ENCODE peak calls at places on chromosomes 11 and 22, in six cellular contexts. P, S, G, K, C and W are unnamed samples.

GRCh38 chr11:113014731-113015455 is 53.7 kb downstream of the NCAM1 start:
- DNase-seq in C (peak; percentile 72), S (no peak), P (peak; percentile 87), K (no peak), G (no peak), W (no peak)

GRCh38 chr11:75797116-75797515 is 17.9 kb upstream of the UVRAG start:
- DNase-seq in C (no peak), S (no peak), K (no peak), G (no peak), P (no peak), W (no peak)

GRCh38 chr11:33063326-33063775 is 24.0 kb downstream of the TCP11L1 start:
- DNase-seq in S (no peak), P (no peak), G (no peak), K (no peak), C (no peak), W (no peak)

GRCh38 chr11:19832166-19832750 is 119.6 kb downstream of the NAV2 start:
- DNase-seq in P (no peak), K (no peak), G (no peak), S (no peak), C (no peak), W (no peak)

GRCh38 chr11:7523416-7524210 is 9.8 kb downstream of the PPFIBP2 start:
- DNase-seq in C (no peak), S (no peak), K (no peak), P (no peak), G (no peak), W (peak; percentile 51)

GRCh38 chr11:120195601-120196289 is 15.1 kb upstream of the OAF start:
- DNase-seq in K (peak; percentile 78), S (no peak), P (no peak), C (no peak), G (no peak), W (no peak)

GRCh38 chr22:33792837-33793236 is 127.4 kb downstream of the LARGE1 start:
- DNase-seq in S (no peak), K (no peak), G (no peak), P (no peak), C (no peak), W (no peak)

GRCh38 chr11:78514922-78515502 is 59.7 kb downstream of the NARS2 start:
- DNase-seq in P (peak; percentile 48), G (no peak), K (no peak), S (no peak), C (no peak), W (no peak)

GRCh38 chr11:17927041-17927440 is 85.8 kb downstream of the SERGEF start:
- DNase-seq in G (no peak), C (no peak), S (no peak), K (no peak), P (no peak), W (no peak)

GRCh38 chr22:41348964-41349484 is 32.7 kb upstream of the TEF start:
- DNase-seq in C (no peak), K (no peak), P (no peak), G (no peak), S (no peak), W (no peak)

GRCh38 chr11:123082977-123083376 is 21.0 kb upstream of the HSPA8 start:
- DNase-seq in S (no peak), C (no peak), K (no peak), P (no peak), G (no peak), W (peak; percentile 43)

GRCh38 chr11:13384837-13385417 is 78.1 kb downstream of the BTBD10 start:
- DNase-seq in C (peak; percentile 28), G (no peak), P (peak; percentile 54), S (peak; percentile 18), K (no peak), W (no peak)

GRCh38 chr11:65311197-65311631 is 3.5 kb upstream of the CDC42EP2 start:
- DNase-seq in G (no peak), S (no peak), C (no peak), P (no peak), K (peak; percentile 72), W (no peak)

GRCh38 chr22:26170795-26171194 is 1.5 kb downstream of the SEZ6L start:
- DNase-seq in P (peak; percentile 24), K (peak; percentile 76), G (peak; percentile 77), C (peak; percentile 51), S (no peak), W (no peak)

GRCh38 chr11:1652778-1653540 is 23.4 kb downstream of the KRTAP5-5 start:
- DNase-seq in C (peak; percentile 15), P (peak; percentile 46), K (peak; percentile 79), S (peak; percentile 27), G (peak; percentile 93), W (peak; percentile 96)

GRCh38 chr22:44500623-44501022 is 2.6 kb upstream of the RTL6 start:
- DNase-seq in K (no peak), S (no peak), P (peak; percentile 19), G (no peak), C (no peak), W (no peak)

GRCh38 chr11:76648061-76648460 is 22.5 kb downstream of the LRRC32 start:
- DNase-seq in C (no peak), K (peak; percentile 42), P (no peak), S (no peak), G (no peak), W (peak; percentile 28)

GRCh38 chr11:58039589-58039988 is 8.8 kb downstream of the OR6Q1 start:
- DNase-seq in G (no peak), C (no peak), K (no peak), S (no peak), P (no peak), W (no peak)

GRCh38 chr11:120924109-120924508 is 99.8 kb upstream of the TBCEL start:
- DNase-seq in P (no peak), S (no peak), C (no peak), G (no peak), K (no peak), W (no peak)

GRCh38 chr22:39938509-39938908 is 21.7 kb upstream of the TMA7B start:
- DNase-seq in P (no peak), G (no peak), K (no peak), C (no peak), S (no peak), W (no peak)

GRCh38 chr22:18032455-18033101 is 8.2 kb upstream of the MICAL3 start:
- DNase-seq in S (no peak), K (peak; percentile 88), C (no peak), G (no peak), P (no peak), W (no peak)

GRCh38 chr11:37504925-37505324 is 906.9 kb upstream of the RAG2 start:
- DNase-seq in P (no peak), C (no peak), K (peak; percentile 55), G (no peak), S (peak; percentile 88), W (no peak)